ENCODE peak calls at places on chromosomes 5 and 9, in seven cellular contexts. One of them, this sample, is unnamed.
A peak's percentile ranks its signal among the peaks of the same experiment; 100 is the strongest.

GRCh38 chr9:70792796-70793195 is 328.6 kb downstream of the TRPM3 start:
- DNase-seq in thyroid gland: no peak
- DNase-seq in stimulated activated CD4-positive, alpha-beta T cell treated with anti-CD3 and anti-CD28 coated beads, Interleukin-15, amount 100 ng/mL, for 48 hours: no peak
- DNase-seq in T follicular helper cell: no peak
- DNase-seq in non-pigmented ciliary epithelial cell: no peak
- DNase-seq in neural crest cell: no peak
- DNase-seq in epithelial cell of esophagus: no peak
- DNase-seq in this sample: no peak

GRCh38 chr9:116381350-116381749 is 227.8 kb downstream of the PAPPA start:
- DNase-seq in epithelial cell of esophagus: no peak
- DNase-seq in non-pigmented ciliary epithelial cell: no peak
- DNase-seq in thyroid gland: no peak
- DNase-seq in T follicular helper cell: no peak
- DNase-seq in stimulated activated CD4-positive, alpha-beta T cell treated with anti-CD3 and anti-CD28 coated beads, Interleukin-15, amount 100 ng/mL, for 48 hours: no peak
- DNase-seq in neural crest cell: no peak
- DNase-seq in this sample: no peak

GRCh38 chr5:140232731-140233130 is 57.7 kb downstream of the CYSTM1 start:
- DNase-seq in non-pigmented ciliary epithelial cell: no peak
- DNase-seq in epithelial cell of esophagus: no peak
- DNase-seq in neural crest cell: no peak
- DNase-seq in thyroid gland: no peak
- DNase-seq in T follicular helper cell: no peak
- DNase-seq in stimulated activated CD4-positive, alpha-beta T cell treated with anti-CD3 and anti-CD28 coated beads, Interleukin-15, amount 100 ng/mL, for 48 hours: no peak
- DNase-seq in this sample: no peak

GRCh38 chr9:110183208-110184145 is 24.5 kb downstream of the C9orf152 start:
- DNase-seq in epithelial cell of esophagus: peak; percentile 84
- DNase-seq in stimulated activated CD4-positive, alpha-beta T cell treated with anti-CD3 and anti-CD28 coated beads, Interleukin-15, amount 100 ng/mL, for 48 hours: peak; percentile 24
- DNase-seq in non-pigmented ciliary epithelial cell: no peak
- DNase-seq in T follicular helper cell: peak; percentile 13
- DNase-seq in neural crest cell: peak; percentile 50
- DNase-seq in thyroid gland: peak; percentile 62
- DNase-seq in this sample: peak; percentile 44

GRCh38 chr5:149961186-149961685 is 678 bp downstream of the SLC26A2 start:
- DNase-seq in non-pigmented ciliary epithelial cell: no peak
- DNase-seq in T follicular helper cell: no peak
- DNase-seq in stimulated activated CD4-positive, alpha-beta T cell treated with anti-CD3 and anti-CD28 coated beads, Interleukin-15, amount 100 ng/mL, for 48 hours: no peak
- DNase-seq in neural crest cell: no peak
- DNase-seq in thyroid gland: no peak
- DNase-seq in epithelial cell of esophagus: no peak
- DNase-seq in this sample: no peak

GRCh38 chr9:81455417-81455816 is 233.9 kb downstream of the TLE1 start:
- DNase-seq in T follicular helper cell: no peak
- DNase-seq in non-pigmented ciliary epithelial cell: no peak
- DNase-seq in thyroid gland: no peak
- DNase-seq in stimulated activated CD4-positive, alpha-beta T cell treated with anti-CD3 and anti-CD28 coated beads, Interleukin-15, amount 100 ng/mL, for 48 hours: no peak
- DNase-seq in epithelial cell of esophagus: no peak
- DNase-seq in neural crest cell: no peak
- DNase-seq in this sample: no peak

GRCh38 chr5:74903165-74903787 is 37.1 kb upstream of the FAM169A start:
- DNase-seq in stimulated activated CD4-positive, alpha-beta T cell treated with anti-CD3 and anti-CD28 coated beads, Interleukin-15, amount 100 ng/mL, for 48 hours: no peak
- DNase-seq in non-pigmented ciliary epithelial cell: no peak
- DNase-seq in epithelial cell of esophagus: peak; percentile 92
- DNase-seq in neural crest cell: peak; percentile 3
- DNase-seq in thyroid gland: peak; percentile 75
- DNase-seq in T follicular helper cell: no peak
- DNase-seq in this sample: no peak

GRCh38 chr9:124839612-124840299 is 13.5 kb upstream of the WDR38 start:
- DNase-seq in thyroid gland: no peak
- DNase-seq in epithelial cell of esophagus: no peak
- DNase-seq in T follicular helper cell: no peak
- DNase-seq in neural crest cell: no peak
- DNase-seq in stimulated activated CD4-positive, alpha-beta T cell treated with anti-CD3 and anti-CD28 coated beads, Interleukin-15, amount 100 ng/mL, for 48 hours: no peak
- DNase-seq in non-pigmented ciliary epithelial cell: no peak
- DNase-seq in this sample: no peak

This sample was measured in AG04450.